ENCODE peak calls at places on chromosomes 5 and 9, in seven cellular contexts. One of them, this sample, is unnamed.

GRCh38 chr9:38018964-38019602 is 49.9 kb downstream of the SHB start:
- DNase-seq in AG08396: peak
- DNase-seq in cardiac muscle cell: peak
- DNase-seq in activated T-cell treated with anti-CD3 and anti-CD28 coated beads, Interleukin-2, amount 50 U/mL, for 4 hours: no peak
- DNase-seq in amniotic stem cell: peak
- DNase-seq in NCI-H2029 treated with DMSO at 0.1 percent for 48 hours: peak
- DNase-seq in stimulated activated CD4-positive, alpha-beta T cell treated with anti-CD3 and anti-CD28 coated beads, TNF-alpha, amount 100 ng/mL, for 1 hour: no peak
- DNase-seq in this sample: no peak

GRCh38 chr5:42461507-42461906 is 38.3 kb downstream of the GHR start:
- DNase-seq in stimulated activated CD4-positive, alpha-beta T cell treated with anti-CD3 and anti-CD28 coated beads, TNF-alpha, amount 100 ng/mL, for 1 hour: no peak
- DNase-seq in NCI-H2029 treated with DMSO at 0.1 percent for 48 hours: no peak
- DNase-seq in AG08396: no peak
- DNase-seq in amniotic stem cell: no peak
- DNase-seq in activated T-cell treated with anti-CD3 and anti-CD28 coated beads, Interleukin-2, amount 50 U/mL, for 4 hours: no peak
- DNase-seq in cardiac muscle cell: no peak
- DNase-seq in this sample: no peak

GRCh38 chr9:121837113-121838010 is 185.9 kb downstream of the DAB2IP start:
- DNase-seq in amniotic stem cell: no peak
- DNase-seq in activated T-cell treated with anti-CD3 and anti-CD28 coated beads, Interleukin-2, amount 50 U/mL, for 4 hours: no peak
- DNase-seq in stimulated activated CD4-positive, alpha-beta T cell treated with anti-CD3 and anti-CD28 coated beads, TNF-alpha, amount 100 ng/mL, for 1 hour: no peak
- DNase-seq in cardiac muscle cell: peak
- DNase-seq in AG08396: no peak
- DNase-seq in NCI-H2029 treated with DMSO at 0.1 percent for 48 hours: no peak
- DNase-seq in this sample: peak

GRCh38 chr5:95895771-95896170 is 65.9 kb downstream of the ELL2 start:
- DNase-seq in AG08396: no peak
- DNase-seq in amniotic stem cell: no peak
- DNase-seq in activated T-cell treated with anti-CD3 and anti-CD28 coated beads, Interleukin-2, amount 50 U/mL, for 4 hours: no peak
- DNase-seq in stimulated activated CD4-positive, alpha-beta T cell treated with anti-CD3 and anti-CD28 coated beads, TNF-alpha, amount 100 ng/mL, for 1 hour: no peak
- DNase-seq in cardiac muscle cell: no peak
- DNase-seq in NCI-H2029 treated with DMSO at 0.1 percent for 48 hours: no peak
- DNase-seq in this sample: no peak

GRCh38 chr9:116155700-116156045 is 2.1 kb downstream of the PAPPA start:
- DNase-seq in AG08396: no peak
- DNase-seq in cardiac muscle cell: peak
- DNase-seq in amniotic stem cell: peak
- DNase-seq in stimulated activated CD4-positive, alpha-beta T cell treated with anti-CD3 and anti-CD28 coated beads, TNF-alpha, amount 100 ng/mL, for 1 hour: no peak
- DNase-seq in activated T-cell treated with anti-CD3 and anti-CD28 coated beads, Interleukin-2, amount 50 U/mL, for 4 hours: no peak
- DNase-seq in NCI-H2029 treated with DMSO at 0.1 percent for 48 hours: no peak
- DNase-seq in this sample: peak

GRCh38 chr9:4837126-4837767 is 44.5 kb downstream of the RCL1 start:
- DNase-seq in amniotic stem cell: no peak
- DNase-seq in stimulated activated CD4-positive, alpha-beta T cell treated with anti-CD3 and anti-CD28 coated beads, TNF-alpha, amount 100 ng/mL, for 1 hour: no peak
- DNase-seq in NCI-H2029 treated with DMSO at 0.1 percent for 48 hours: no peak
- DNase-seq in AG08396: no peak
- DNase-seq in activated T-cell treated with anti-CD3 and anti-CD28 coated beads, Interleukin-2, amount 50 U/mL, for 4 hours: no peak
- DNase-seq in cardiac muscle cell: peak
- DNase-seq in this sample: no peak

GRCh38 chr5:53481354-53481886 is 991 bp downstream of the FST start:
- DNase-seq in amniotic stem cell: no peak
- DNase-seq in NCI-H2029 treated with DMSO at 0.1 percent for 48 hours: peak
- DNase-seq in cardiac muscle cell: peak
- DNase-seq in activated T-cell treated with anti-CD3 and anti-CD28 coated beads, Interleukin-2, amount 50 U/mL, for 4 hours: no peak
- DNase-seq in AG08396: no peak
- DNase-seq in stimulated activated CD4-positive, alpha-beta T cell treated with anti-CD3 and anti-CD28 coated beads, TNF-alpha, amount 100 ng/mL, for 1 hour: no peak
- DNase-seq in this sample: no peak

GRCh38 chr9:112226091-112226490 is 51.0 kb upstream of the SUSD1 start:
- DNase-seq in activated T-cell treated with anti-CD3 and anti-CD28 coated beads, Interleukin-2, amount 50 U/mL, for 4 hours: no peak
- DNase-seq in stimulated activated CD4-positive, alpha-beta T cell treated with anti-CD3 and anti-CD28 coated beads, TNF-alpha, amount 100 ng/mL, for 1 hour: no peak
- DNase-seq in NCI-H2029 treated with DMSO at 0.1 percent for 48 hours: no peak
- DNase-seq in AG08396: no peak
- DNase-seq in amniotic stem cell: no peak
- DNase-seq in cardiac muscle cell: no peak
- DNase-seq in this sample: no peak

GRCh38 chr9:126304946-126305370 is 21.7 kb upstream of the MVB12B start:
- DNase-seq in AG08396: no peak
- DNase-seq in cardiac muscle cell: peak
- DNase-seq in NCI-H2029 treated with DMSO at 0.1 percent for 48 hours: no peak
- DNase-seq in activated T-cell treated with anti-CD3 and anti-CD28 coated beads, Interleukin-2, amount 50 U/mL, for 4 hours: no peak
- DNase-seq in stimulated activated CD4-positive, alpha-beta T cell treated with anti-CD3 and anti-CD28 coated beads, TNF-alpha, amount 100 ng/mL, for 1 hour: no peak
- DNase-seq in amniotic stem cell: no peak
- DNase-seq in this sample: no peak

GRCh38 chr9:118595719-118596305 is 773.4 kb downstream of the BRINP1 start:
- DNase-seq in stimulated activated CD4-positive, alpha-beta T cell treated with anti-CD3 and anti-CD28 coated beads, TNF-alpha, amount 100 ng/mL, for 1 hour: no peak
- DNase-seq in AG08396: no peak
- DNase-seq in amniotic stem cell: peak
- DNase-seq in activated T-cell treated with anti-CD3 and anti-CD28 coated beads, Interleukin-2, amount 50 U/mL, for 4 hours: no peak
- DNase-seq in cardiac muscle cell: peak
- DNase-seq in NCI-H2029 treated with DMSO at 0.1 percent for 48 hours: peak
- DNase-seq in this sample: peak

GRCh38 chr5:89968870-89969472 is 440.6 kb downstream of the CETN3 start:
- DNase-seq in NCI-H2029 treated with DMSO at 0.1 percent for 48 hours: no peak
- DNase-seq in AG08396: no peak
- DNase-seq in amniotic stem cell: no peak
- DNase-seq in activated T-cell treated with anti-CD3 and anti-CD28 coated beads, Interleukin-2, amount 50 U/mL, for 4 hours: no peak
- DNase-seq in stimulated activated CD4-positive, alpha-beta T cell treated with anti-CD3 and anti-CD28 coated beads, TNF-alpha, amount 100 ng/mL, for 1 hour: no peak
- DNase-seq in cardiac muscle cell: peak
- DNase-seq in this sample: peak

GRCh38 chr5:32030226-32030625 is 143.9 kb downstream of the GOLPH3 start:
- DNase-seq in stimulated activated CD4-positive, alpha-beta T cell treated with anti-CD3 and anti-CD28 coated beads, TNF-alpha, amount 100 ng/mL, for 1 hour: no peak
- DNase-seq in activated T-cell treated with anti-CD3 and anti-CD28 coated beads, Interleukin-2, amount 50 U/mL, for 4 hours: no peak
- DNase-seq in cardiac muscle cell: no peak
- DNase-seq in amniotic stem cell: no peak
- DNase-seq in NCI-H2029 treated with DMSO at 0.1 percent for 48 hours: no peak
- DNase-seq in AG08396: no peak
- DNase-seq in this sample: no peak

GRCh38 chr9:68775003-68775730 is 70.1 kb downstream of the PIP5K1B start:
- DNase-seq in NCI-H2029 treated with DMSO at 0.1 percent for 48 hours: no peak
- DNase-seq in stimulated activated CD4-positive, alpha-beta T cell treated with anti-CD3 and anti-CD28 coated beads, TNF-alpha, amount 100 ng/mL, for 1 hour: no peak
- DNase-seq in AG08396: no peak
- DNase-seq in amniotic stem cell: no peak
- DNase-seq in activated T-cell treated with anti-CD3 and anti-CD28 coated beads, Interleukin-2, amount 50 U/mL, for 4 hours: no peak
- DNase-seq in cardiac muscle cell: no peak
- DNase-seq in this sample: peak

GRCh38 chr5:17056056-17056690 is 120.1 kb upstream of the MYO10 start:
- DNase-seq in stimulated activated CD4-positive, alpha-beta T cell treated with anti-CD3 and anti-CD28 coated beads, TNF-alpha, amount 100 ng/mL, for 1 hour: no peak
- DNase-seq in cardiac muscle cell: no peak
- DNase-seq in activated T-cell treated with anti-CD3 and anti-CD28 coated beads, Interleukin-2, amount 50 U/mL, for 4 hours: no peak
- DNase-seq in NCI-H2029 treated with DMSO at 0.1 percent for 48 hours: no peak
- DNase-seq in amniotic stem cell: no peak
- DNase-seq in AG08396: no peak
- DNase-seq in this sample: peak

GRCh38 chr5:132446621-132447020 is 44.0 kb downstream of the IRF1 start:
- DNase-seq in NCI-H2029 treated with DMSO at 0.1 percent for 48 hours: peak
- DNase-seq in AG08396: peak
- DNase-seq in activated T-cell treated with anti-CD3 and anti-CD28 coated beads, Interleukin-2, amount 50 U/mL, for 4 hours: no peak
- DNase-seq in amniotic stem cell: peak
- DNase-seq in stimulated activated CD4-positive, alpha-beta T cell treated with anti-CD3 and anti-CD28 coated beads, TNF-alpha, amount 100 ng/mL, for 1 hour: no peak
- DNase-seq in cardiac muscle cell: peak
- DNase-seq in this sample: no peak

GRCh38 chr9:6153425-6153824 is 62.2 kb upstream of the IL33 start:
- DNase-seq in NCI-H2029 treated with DMSO at 0.1 percent for 48 hours: no peak
- DNase-seq in stimulated activated CD4-positive, alpha-beta T cell treated with anti-CD3 and anti-CD28 coated beads, TNF-alpha, amount 100 ng/mL, for 1 hour: no peak
- DNase-seq in AG08396: no peak
- DNase-seq in amniotic stem cell: no peak
- DNase-seq in cardiac muscle cell: peak
- DNase-seq in activated T-cell treated with anti-CD3 and anti-CD28 coated beads, Interleukin-2, amount 50 U/mL, for 4 hours: no peak
- DNase-seq in this sample: no peak

GRCh38 chr9:121855476-121855875 is 204.0 kb downstream of the DAB2IP start:
- DNase-seq in AG08396: no peak
- DNase-seq in activated T-cell treated with anti-CD3 and anti-CD28 coated beads, Interleukin-2, amount 50 U/mL, for 4 hours: no peak
- DNase-seq in amniotic stem cell: no peak
- DNase-seq in cardiac muscle cell: no peak
- DNase-seq in NCI-H2029 treated with DMSO at 0.1 percent for 48 hours: no peak
- DNase-seq in stimulated activated CD4-positive, alpha-beta T cell treated with anti-CD3 and anti-CD28 coated beads, TNF-alpha, amount 100 ng/mL, for 1 hour: no peak
- DNase-seq in this sample: no peak